ENCODE peak calls at places on chromosomes 1 and 21, in four cellular contexts. M is NCI-H2171 treated with DMSO at 0.1 percent for 48 hours; X is effector CD4-positive, alpha-beta T cell; H is GM12891. L is an unnamed sample.

GRCh38 chr1:54253480-54253879 is 53.5 kb downstream of the MRPL37 start:
- DNase-seq in M (no peak), X (no peak), H (no peak), L (no peak)

GRCh38 chr21:45525153-45525909 is 16.9 kb downstream of the SLC19A1 start:
- DNase-seq in M (no peak), X (no peak), H (no peak), L (no peak)

GRCh38 chr1:154963643-154964042 is 2.1 kb upstream of the PYGO2 start:
- DNase-seq in M (no peak), X (no peak), H (no peak), L (no peak)

GRCh38 chr1:109892476-109893368 is 17.9 kb upstream of the CSF1 start:
- DNase-seq in M (no peak), X (no peak), H (no peak), L (no peak)

GRCh38 chr1:43273708-43274107 is 3.9 kb downstream of the TMEM125 start:
- DNase-seq in M (no peak), X (no peak), H (no peak), L (no peak)

GRCh38 chr1:183942933-183943693 is 94.4 kb downstream of the COLGALT2 start:
- DNase-seq in M (peak), X (no peak), H (no peak), L (peak)

GRCh38 chr1:200732438-200732837 is 6.3 kb upstream of the CAMSAP2 start:
- DNase-seq in M (no peak), X (no peak), H (no peak), L (no peak)

GRCh38 chr1:9842073-9842711 is 18.4 kb upstream of the CLSTN1 start:
- DNase-seq in M (peak), X (no peak), H (no peak), L (no peak)

GRCh38 chr1:63836830-63837229 is 63.0 kb downstream of the ROR1 start:
- DNase-seq in M (no peak), X (no peak), H (no peak), L (no peak)

GRCh38 chr1:87134061-87134460 is 194.6 kb upstream of the LMO4 start:
- DNase-seq in M (no peak), X (no peak), H (no peak), L (no peak)

GRCh38 chr21:16084776-16085364 is 355.1 kb downstream of the USP25 start:
- DNase-seq in M (no peak), X (no peak), H (no peak), L (no peak)

GRCh38 chr1:206722751-206723499 is 38.2 kb downstream of the MAPKAPK2 start:
- DNase-seq in M (no peak), X (no peak), H (no peak), L (no peak)

GRCh38 chr1:62299426-62300200 is 19.6 kb downstream of the KANK4 start:
- DNase-seq in M (no peak), X (no peak), H (no peak), L (no peak)

GRCh38 chr1:77447669-77448068 is 165.8 kb downstream of the AK5 start:
- DNase-seq in M (no peak), X (no peak), H (no peak), L (no peak)

GRCh38 chr1:99438656-99439055 is 174.4 kb downstream of the PLPPR4 start:
- DNase-seq in M (no peak), X (no peak), H (no peak), L (no peak)

GRCh38 chr1:234199476-234200127 is 173.7 kb upstream of the COA6 start:
- DNase-seq in M (no peak), X (no peak), H (no peak), L (no peak)

GRCh38 chr21:34762761-34763160 is 94.0 kb downstream of the CLIC6 start:
- DNase-seq in M (no peak), X (no peak), H (no peak), L (no peak)

GRCh38 chr1:89616844-89617627 is 15.9 kb upstream of the LRRC8C start:
- DNase-seq in M (no peak), X (no peak), H (no peak), L (no peak)

GRCh38 chr21:31529406-31529805 is 130.1 kb upstream of the SOD1 start:
- DNase-seq in M (no peak), X (no peak), H (no peak), L (no peak)

GRCh38 chr1:9912264-9912936 is 2.3 kb upstream of the CTNNBIP1 start:
- DNase-seq in M (no peak), X (no peak), H (no peak), L (no peak)

GRCh38 chr1:56068908-56069307 is 510.5 kb downstream of the PLPP3 start:
- DNase-seq in M (no peak), X (no peak), H (no peak), L (no peak)

GRCh38 chr1:228853637-228854036 is 118.4 kb downstream of the RHOU start:
- DNase-seq in M (no peak), X (no peak), H (no peak), L (no peak)

GRCh38 chr21:15775981-15776380 is 46.2 kb downstream of the USP25 start:
- DNase-seq in M (no peak), X (no peak), H (no peak), L (no peak)

GRCh38 chr1:90144820-90145219 is 149.9 kb downstream of the ZNF326 start:
- DNase-seq in M (no peak), X (no peak), H (no peak), L (no peak)

GRCh38 chr1:33349081-33349759 is 28.3 kb upstream of the A3GALT2 start:
- DNase-seq in M (peak), X (peak), H (peak), L (no peak)

GRCh38 chr1:99963041-99963795 is 6.6 kb upstream of the SLC35A3 start:
- DNase-seq in M (no peak), X (no peak), H (no peak), L (no peak)

GRCh38 chr1:55696181-55696580 is 481.0 kb upstream of the USP24 start:
- DNase-seq in M (no peak), X (no peak), H (no peak), L (no peak)

GRCh38 chr21:45615145-45615711 is 28.3 kb upstream of the PCBP3 start:
- DNase-seq in M (no peak), X (peak), H (peak), L (peak)

GRCh38 chr1:180235077-180235501 is 5.0 kb downstream of the LHX4 start:
- DNase-seq in M (no peak), X (no peak), H (no peak), L (no peak)

GRCh38 chr1:39129514-39129913 is 75.0 kb upstream of the MACF1 start:
- DNase-seq in M (no peak), X (no peak), H (no peak), L (no peak)

GRCh38 chr1:202143768-202144509 is 598 bp downstream of the ARL8A start:
- DNase-seq in M (peak), X (no peak), H (no peak), L (no peak)

GRCh38 chr21:46554431-46555224 is 50.3 kb downstream of the S100B start:
- DNase-seq in M (no peak), X (no peak), H (no peak), L (no peak)

GRCh38 chr21:15063821-15064575 is 802 bp downstream of the NRIP1 start:
- DNase-seq in M (no peak), X (no peak), H (no peak), L (no peak)

GRCh38 chr21:44354775-44355771 is 1.7 kb downstream of the TRPM2 start:
- DNase-seq in M (no peak), X (no peak), H (no peak), L (no peak)

GRCh38 chr1:48228156-48228555 is 5.6 kb downstream of the SLC5A9 start:
- DNase-seq in M (no peak), X (no peak), H (no peak), L (no peak)

L was measured in NCI-H524 treated with DMSO at 0.1 percent for 48 hours.